ENCODE peak calls at places on chromosomes 5 and 9, in seven cellular contexts. U, K, X, L, B, N and T are unnamed samples.

GRCh38 chr9:89786650-89787049 is 181.8 kb downstream of the GADD45G start:
- DNase-seq in U (no peak), K (peak), L (no peak), B (peak), X (no peak), N (peak), T (peak)

GRCh38 chr5:150131461-150131860 is 24.2 kb downstream of the PDGFRB start:
- DNase-seq in X (no peak), K (no peak), B (no peak), N (no peak), L (no peak), U (no peak), T (no peak)

GRCh38 chr9:73023025-73023541 is 70.2 kb upstream of the ALDH1A1 start:
- DNase-seq in B (peak), U (no peak), K (peak), X (peak), N (peak), L (peak), T (peak)

GRCh38 chr9:91847576-91847975 is 102.5 kb downstream of the ROR2 start:
- DNase-seq in B (peak), X (peak), K (no peak), N (peak), L (no peak), U (no peak), T (no peak)

GRCh38 chr5:108818613-108819272 is 71.0 kb downstream of the FER start:
- DNase-seq in U (no peak), N (no peak), L (peak), K (no peak), B (no peak), X (no peak), T (no peak)

GRCh38 chr9:134182554-134183219 is 18.3 kb upstream of the RNU6ATAC start:
- DNase-seq in X (no peak), L (no peak), K (no peak), B (no peak), N (peak), U (no peak), T (no peak)

GRCh38 chr9:120832766-120833165 is 10.0 kb downstream of the PSMD5 start:
- DNase-seq in B (no peak), X (no peak), K (peak), L (no peak), N (no peak), U (no peak), T (peak)

GRCh38 chr5:102722930-102723329 is 32.2 kb upstream of the PAM start:
- DNase-seq in N (no peak), U (no peak), K (no peak), L (no peak), X (no peak), B (no peak), T (no peak)

GRCh38 chr9:113355197-113355596 is 5.9 kb downstream of the BSPRY start:
- DNase-seq in X (no peak), L (no peak), B (no peak), K (no peak), N (no peak), U (no peak), T (no peak)

GRCh38 chr9:76292658-76293057 is 101.6 kb downstream of the RFK start:
- DNase-seq in K (no peak), N (no peak), U (no peak), B (no peak), X (no peak), L (no peak), T (no peak)
- H3K4me3 ChIP-seq in K (no peak), N (no peak), U (no peak), B (no peak), X (no peak), L (no peak), T (no peak)

DNA sequence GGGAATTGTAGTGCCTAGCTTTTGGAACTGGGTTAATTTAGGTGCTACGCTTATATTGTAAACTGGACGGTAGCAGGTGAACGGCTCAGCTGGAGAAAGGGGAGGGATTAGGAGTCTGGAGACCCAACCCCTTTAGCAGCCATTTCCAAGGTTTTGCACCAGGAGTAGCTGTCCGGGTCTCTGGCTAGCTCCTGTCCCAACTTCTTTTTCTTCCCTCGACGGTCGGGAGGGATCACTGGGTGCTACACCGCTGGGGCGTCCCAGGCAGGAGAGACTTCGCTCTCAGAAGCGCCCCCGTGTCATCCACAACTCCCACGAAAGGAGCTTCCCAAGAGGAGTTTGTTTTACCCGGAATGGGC is 1640.9 kb upstream of the C9orf72 start:
- DNase-seq in L (no peak), X (peak), B (peak), N (peak), K (no peak), U (no peak), T (no peak)
- H3K4me3 ChIP-seq in L (no peak), X (peak), B (peak), N (peak), K (no peak), U (peak), T (no peak)

GRCh38 chr9:16775330-16775729 is 95.1 kb downstream of the BNC2 start:
- DNase-seq in B (no peak), X (no peak), U (no peak), K (no peak), L (no peak), N (no peak), T (no peak)

GRCh38 chr9:16771352-16771751 is 99.1 kb downstream of the BNC2 start:
- DNase-seq in U (no peak), X (no peak), L (no peak), K (no peak), N (no peak), B (no peak), T (no peak)

GRCh38 chr9:16773116-16773515 is 97.4 kb downstream of the BNC2 start:
- DNase-seq in B (no peak), U (no peak), K (no peak), L (no peak), N (no peak), X (no peak), T (no peak)

GRCh38 chr9:16769291-16769690 is 101.2 kb downstream of the BNC2 start:
- DNase-seq in B (no peak), X (no peak), L (no peak), K (no peak), N (no peak), U (no peak), T (no peak)

GRCh38 chr9:16773617-16774016 is 96.9 kb downstream of the BNC2 start:
- DNase-seq in U (no peak), L (no peak), X (no peak), N (no peak), K (no peak), B (no peak), T (no peak)
- H3K4me3 ChIP-seq in U (no peak), L (no peak), X (no peak), N (no peak), K (no peak), B (no peak), T (no peak)

GRCh38 chr9:111815200-111816070 is 20.7 kb upstream of the SHOC1 start:
- DNase-seq in L (no peak), U (no peak), N (no peak), K (no peak), B (no peak), X (no peak), T (no peak)
- H3K4me3 ChIP-seq in L (no peak), U (no peak), N (no peak), K (no peak), B (no peak), X (no peak), T (no peak)

DNA sequence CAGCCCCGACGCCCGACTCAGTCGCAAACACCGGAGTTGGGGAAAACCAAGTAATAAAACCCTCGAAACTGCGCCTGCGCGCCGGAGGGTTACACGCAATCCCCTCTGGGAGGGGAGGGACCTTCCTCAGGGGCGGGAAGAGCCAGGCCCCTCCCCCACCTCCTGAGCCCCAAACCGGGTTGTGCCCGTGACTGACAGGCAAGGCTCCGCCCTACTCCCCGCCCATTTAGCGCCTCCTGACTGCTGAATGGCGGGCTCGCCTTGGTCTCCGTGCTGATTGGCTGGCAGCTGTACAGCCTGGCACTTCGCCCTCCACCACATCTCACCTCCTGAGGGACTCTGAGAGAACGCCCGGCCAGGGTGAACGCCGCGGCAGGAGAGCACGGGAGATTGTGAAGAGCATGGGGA is at the start of gene PRDM9:
- DNase-seq in L (no peak), X (peak), U (peak), K (no peak), N (peak), B (no peak), T (peak)
- H3K4me3 ChIP-seq in L (no peak), X (no peak), U (peak), K (no peak), N (no peak), B (peak), T (peak)

GRCh38 chr9:131227112-131228058 is 48.9 kb downstream of the FAM78A start:
- DNase-seq in L (no peak), X (peak), U (no peak), K (peak), B (peak), N (no peak), T (peak)
- H3K4me3 ChIP-seq in L (no peak), X (no peak), U (peak), K (no peak), B (no peak), N (no peak), T (peak)

DNA sequence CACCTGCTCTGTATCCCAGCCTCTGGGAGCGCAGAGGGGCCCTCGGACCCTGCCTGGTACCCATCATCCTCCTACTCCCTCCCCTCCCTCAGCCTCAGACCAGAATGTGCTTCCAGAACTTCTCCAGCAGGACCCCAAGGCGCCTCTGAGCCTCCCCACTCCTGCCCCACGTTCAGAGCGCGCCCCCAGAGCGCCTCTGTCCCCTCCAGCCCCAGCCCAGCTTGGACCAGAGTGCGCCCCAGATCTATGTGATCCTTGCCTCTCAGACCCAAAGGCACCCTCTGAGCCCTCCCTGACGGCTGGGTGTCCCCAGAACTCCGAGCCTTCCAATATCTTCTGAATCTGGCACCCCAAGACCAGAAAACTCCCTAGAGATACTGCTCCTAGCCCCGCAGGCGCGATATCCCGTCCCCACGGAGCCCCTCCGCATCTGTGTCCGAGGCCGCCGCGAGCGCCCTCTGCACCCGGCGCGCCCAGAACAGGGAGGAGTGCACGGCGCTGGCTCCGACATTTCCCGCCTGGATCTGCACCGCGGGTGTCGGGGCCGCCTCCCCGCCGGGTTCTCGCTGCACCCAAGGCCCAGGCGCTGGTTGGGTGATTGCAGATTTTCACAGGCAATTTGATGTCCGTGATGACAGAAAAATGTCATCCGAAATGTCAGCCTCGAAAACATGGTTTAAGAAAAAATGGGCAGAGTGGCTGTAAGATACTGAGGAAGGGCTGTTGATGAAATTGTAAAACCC is 522 bp downstream of the BHMT start:
- DNase-seq in B (peak), U (no peak), K (no peak), N (peak), X (no peak), L (no peak), T (no peak)
- H3K4me3 ChIP-seq in B (peak), U (no peak), K (no peak), N (peak), X (no peak), L (no peak), T (no peak)

GRCh38 chr5:133779828-133780475 is 167.6 kb upstream of the FSTL4 start:
- DNase-seq in K (no peak), U (no peak), N (peak), B (no peak), L (no peak), X (no peak), T (no peak)
- H3K4me3 ChIP-seq in K (no peak), U (no peak), N (no peak), B (no peak), L (no peak), X (no peak), T (no peak)

GRCh38 chr5:74542477-74542876 is 98.1 kb downstream of the ENC1 start:
- DNase-seq in N (peak), B (no peak), L (no peak), X (no peak), U (no peak), K (no peak), T (no peak)

GRCh38 chr5:74540582-74540981 is 99.9 kb downstream of the ENC1 start:
- DNase-seq in X (no peak), K (no peak), B (no peak), N (peak), L (no peak), U (no peak), T (no peak)

GRCh38 chr5:74544811-74545210 is 95.7 kb downstream of the ENC1 start:
- DNase-seq in N (peak), U (no peak), B (no peak), L (no peak), X (no peak), K (no peak), T (no peak)

GRCh38 chr5:74541381-74541781 is 99.1 kb downstream of the ENC1 start:
- DNase-seq in L (no peak), U (no peak), B (no peak), N (no peak), K (no peak), X (no peak), T (no peak)

GRCh38 chr5:74543162-74543995 is 97.1 kb downstream of the ENC1 start:
- DNase-seq in K (peak), B (no peak), L (peak), N (peak), U (no peak), X (peak), T (no peak)
- H3K4me3 ChIP-seq in K (no peak), B (no peak), L (peak), N (peak), U (no peak), X (no peak), T (no peak)